ENCODE peak calls at places on chromosomes 3 and 15, in five cellular contexts. N is uterus, Z is heart right ventricle, B is non-pigmented ciliary epithelial cell, E is NCI-H510A treated with DMSO at 0.1 percent for 48 hours. I is an unnamed sample.

GRCh38 chr3:54223063-54223462 is 100.7 kb downstream of the CACNA2D3 start:
- DNase-seq in N (no peak), Z (no peak), B (no peak), E (peak; percentile 27), I (no peak)

GRCh38 chr15:31065824-31066223 is 35.7 kb downstream of the TRPM1 start:
- DNase-seq in N (no peak), Z (no peak), B (no peak), E (no peak), I (no peak)

GRCh38 chr3:65742914-65743313 is 295.8 kb downstream of the MAGI1 start:
- DNase-seq in N (no peak), Z (no peak), B (no peak), E (no peak), I (no peak)

GRCh38 chr15:75306188-75306587 is 23.6 kb downstream of the GOLGA6D start:
- DNase-seq in N (no peak), Z (no peak), B (no peak), E (no peak), I (no peak)

GRCh38 chr15:85504739-85505676 is 124.6 kb downstream of the AKAP13 start:
- DNase-seq in N (no peak), Z (peak; percentile 72), B (peak; percentile 41), E (peak; percentile 25), I (peak; percentile 22)

GRCh38 chr3:139629033-139629432 is 48.7 kb downstream of the NMNAT3 start:
- DNase-seq in N (no peak), Z (no peak), B (no peak), E (no peak), I (peak; percentile 12)

GRCh38 chr3:55455915-55456314 is 31.2 kb downstream of the WNT5A start:
- DNase-seq in N (no peak), Z (no peak), B (no peak), E (no peak), I (no peak)

GRCh38 chr3:121839962-121840361 is 5.0 kb downstream of the EAF2 start:
- DNase-seq in N (no peak), Z (no peak), B (no peak), E (no peak), I (no peak)

GRCh38 chr3:37453393-37454391 is 279.3 kb upstream of the LRRFIP2 start:
- DNase-seq in N (peak; percentile 29), Z (peak; percentile 79), B (no peak), E (peak; percentile 67), I (peak; percentile 0)

GRCh38 chr15:74291101-74292071 is 55.3 kb downstream of the CCDC33 start:
- DNase-seq in N (peak; percentile 76), Z (peak; percentile 90), B (peak; percentile 55), E (peak; percentile 83), I (no peak)

GRCh38 chr3:119831022-119831421 is 49.1 kb downstream of the NR1I2 start:
- DNase-seq in N (no peak), Z (no peak), B (no peak), E (no peak), I (no peak)

GRCh38 chr3:108953210-108953609 is 469 bp downstream of the GUCA1C start:
- DNase-seq in N (no peak), Z (no peak), B (no peak), E (no peak), I (no peak)

GRCh38 chr15:82850731-82851130 is 41.3 kb downstream of the WHAMM start:
- DNase-seq in N (no peak), Z (no peak), B (no peak), E (no peak), I (no peak)

GRCh38 chr15:92614791-92615785 is 40.5 kb downstream of the FAM174B start:
- DNase-seq in N (peak; percentile 11), Z (no peak), B (no peak), E (peak; percentile 68), I (no peak)

GRCh38 chr15:51359981-51360380 is 18.5 kb downstream of the GLDN start:
- DNase-seq in N (no peak), Z (no peak), B (no peak), E (no peak), I (no peak)

GRCh38 chr3:132399054-132399929 is 18.0 kb upstream of the DNAJC13 start:
- DNase-seq in N (no peak), Z (peak; percentile 20), B (no peak), E (peak; percentile 31), I (peak; percentile 61)

I was measured in NCI-H1105 treated with DMSO at 0.1 percent for 48 hours.